ENCODE peak calls at places on chromosome 1, in nine cellular contexts. A, V, R, I, T, Y, X, W and C are unnamed samples.
A peak's percentile ranks its signal among the peaks of the same experiment; 100 is the strongest.

GRCh38 chr1:152013664-152014237 is 20.1 kb upstream of the S100A10 start:
- DNase-seq in A (no peak), V (no peak), R (no peak), I (peak; percentile 68), T (peak; percentile 49), Y (no peak), X (peak; percentile 32), W (peak; percentile 65), C (peak; percentile 58)

GRCh38 chr1:239896569-239896968 is 195.1 kb upstream of the FMN2 start:
- DNase-seq in A (no peak), V (no peak), R (no peak), I (no peak), T (no peak), Y (no peak), X (no peak), W (no peak), C (no peak)

GRCh38 chr1:173407846-173408245 is 69.3 kb upstream of the PRDX6 start:
- DNase-seq in A (no peak), V (no peak), R (no peak), I (no peak), T (peak; percentile 94), Y (no peak), X (no peak), W (no peak), C (no peak)

GRCh38 chr1:212982430-212983152 is 32.2 kb downstream of the VASH2 start:
- DNase-seq in A (peak; percentile 48), V (peak; percentile 15), R (peak; percentile 79), I (no peak), T (no peak), Y (no peak), X (no peak), W (no peak), C (peak; percentile 20)

GRCh38 chr1:239321877-239322276 is 64.5 kb upstream of the CHRM3 start:
- DNase-seq in A (no peak), V (no peak), R (no peak), I (no peak), T (no peak), Y (no peak), X (no peak), W (no peak), C (no peak)

GRCh38 chr1:32336963-32337675 is 1.1 kb upstream of the MARCKSL1 start:
- DNase-seq in A (peak; percentile 38), V (peak; percentile 65), R (peak; percentile 71), I (peak; percentile 68), T (no peak), Y (no peak), X (no peak), W (peak; percentile 84), C (no peak)

GRCh38 chr1:204350857-204351573 is 8.7 kb downstream of the PLEKHA6 start:
- DNase-seq in A (peak; percentile 64), V (peak; percentile 54), R (peak; percentile 81), I (peak; percentile 78), T (peak; percentile 33), Y (peak; percentile 59), X (peak; percentile 30), W (peak; percentile 60), C (peak; percentile 84)

GRCh38 chr1:231566468-231566867 is 38.0 kb downstream of the TSNAX start:
- DNase-seq in A (no peak), V (no peak), R (no peak), I (no peak), T (no peak), Y (no peak), X (no peak), W (no peak), C (no peak)

GRCh38 chr1:78649628-78650027 is at the start of gene IFI44:
- DNase-seq in A (peak; percentile 87), V (peak; percentile 83), R (peak; percentile 83), I (peak; percentile 92), T (no peak), Y (peak; percentile 46), X (peak; percentile 75), W (peak; percentile 86), C (peak; percentile 91)

GRCh38 chr1:53342735-53343470 is 15.0 kb upstream of the LRP8 start:
- DNase-seq in A (no peak), V (no peak), R (no peak), I (no peak), T (no peak), Y (no peak), X (no peak), W (no peak), C (no peak)

GRCh38 chr1:237205400-237206064 is 163.5 kb downstream of the RYR2 start:
- DNase-seq in A (peak; percentile 37), V (peak; percentile 41), R (peak; percentile 78), I (peak; percentile 79), T (no peak), Y (no peak), X (no peak), W (no peak), C (peak; percentile 36)

GRCh38 chr1:228163776-228164534 is 1.6 kb upstream of the IBA57 start:
- DNase-seq in A (no peak), V (no peak), R (peak; percentile 55), I (no peak), T (no peak), Y (no peak), X (no peak), W (peak; percentile 43), C (no peak)

GRCh38 chr1:228166170-228166936 is 749 bp downstream of the IBA57 start:
- DNase-seq in A (peak; percentile 75), V (peak; percentile 56), R (peak; percentile 86), I (peak; percentile 64), T (peak; percentile 64), Y (no peak), X (peak; percentile 79), W (peak; percentile 78), C (peak; percentile 78)

GRCh38 chr1:228165372-228166169 is at the start of gene IBA57:
- DNase-seq in A (peak; percentile 100), V (peak; percentile 99), R (peak; percentile 100), I (peak; percentile 99), T (peak; percentile 98), Y (peak; percentile 97), X (peak; percentile 96), W (peak; percentile 100), C (peak; percentile 99)

GRCh38 chr1:228163004-228163753 is 2.4 kb upstream of the IBA57 start:
- DNase-seq in A (peak; percentile 75), V (peak; percentile 61), R (peak; percentile 74), I (peak; percentile 60), T (peak; percentile 32), Y (no peak), X (no peak), W (peak; percentile 75), C (no peak)

DNA sequence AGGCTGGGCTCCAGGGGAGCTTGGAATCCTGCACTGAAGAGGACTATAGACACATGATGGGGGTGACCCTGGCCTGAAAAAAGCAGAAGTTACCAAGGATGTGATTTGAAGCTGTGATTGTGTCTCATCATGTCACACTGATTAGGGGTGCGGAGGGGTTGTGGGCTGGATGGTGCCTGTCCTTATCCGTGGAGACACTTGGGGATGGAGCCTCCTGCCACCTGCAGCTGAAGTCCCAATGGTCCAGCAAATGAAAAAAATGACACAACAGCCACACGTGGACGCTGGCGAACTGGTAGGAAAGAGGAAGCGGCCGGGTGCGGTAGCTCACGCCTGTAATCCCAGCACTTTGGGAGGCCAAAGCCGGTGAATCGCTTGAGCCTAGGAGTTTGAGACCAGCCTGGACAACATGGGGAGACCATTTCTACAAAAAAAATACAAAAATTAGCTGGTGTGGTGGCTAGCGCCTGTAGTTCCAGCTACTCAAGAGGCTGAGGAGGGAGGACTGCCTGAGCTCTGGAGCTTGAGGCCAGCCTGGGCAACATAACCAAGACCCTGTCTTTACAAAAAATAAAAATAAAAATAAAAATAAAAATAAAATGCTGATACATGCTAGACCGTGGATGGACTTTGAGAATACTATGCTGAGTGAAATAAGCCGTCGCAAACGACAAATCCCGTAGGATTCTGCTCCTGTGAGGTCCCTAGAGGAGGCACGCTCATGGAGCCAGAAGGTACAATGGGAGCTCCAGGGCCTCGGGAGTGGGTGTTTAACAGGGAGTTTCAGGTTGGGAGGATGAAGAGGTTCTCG is 838 bp upstream of the IBA57 start:
- DNase-seq in A (no peak), V (no peak), R (peak; percentile 56), I (no peak), T (no peak), Y (no peak), X (peak; percentile 78), W (peak; percentile 61), C (no peak)
- H3K4me3 ChIP-seq in A (peak overlapping the region; percentile 74), V (peak overlapping the region; percentile 43), R (peak overlapping the region; percentile 75), I (peak overlapping the region; percentile 42), T (peak overlapping the region; percentile 27), Y (peak overlapping the region; percentile 72), X (peak overlapping the region; percentile 98), W (peak overlapping the region; percentile 77), C (peak overlapping the region; percentile 94)

GRCh38 chr1:110872366-110872744 is 593 bp upstream of the CD53 start:
- DNase-seq in A (no peak), V (no peak), R (no peak), I (no peak), T (no peak), Y (no peak), X (no peak), W (no peak), C (no peak)

GRCh38 chr1:110874303-110875215 is 1.6 kb downstream of the CD53 start:
- DNase-seq in A (no peak), V (no peak), R (no peak), I (peak; percentile 8), T (no peak), Y (no peak), X (no peak), W (no peak), C (no peak)

GRCh38 chr1:110873856-110874255 is 908 bp downstream of the CD53 start:
- DNase-seq in A (no peak), V (no peak), R (no peak), I (no peak), T (no peak), Y (no peak), X (no peak), W (no peak), C (no peak)

GRCh38 chr1:110870721-110871388 is 2.1 kb upstream of the CD53 start:
- DNase-seq in A (no peak), V (no peak), R (no peak), I (no peak), T (peak; percentile 88), Y (no peak), X (no peak), W (no peak), C (no peak)

GRCh38 chr1:110872745-110873435 is at the start of gene CD53:
- DNase-seq in A (peak; percentile 18), V (peak; percentile 39), R (no peak), I (no peak), T (peak; percentile 5), Y (no peak), X (no peak), W (no peak), C (no peak)
- H3K4me3 ChIP-seq in A (peak within 1 kb of the TSS; percentile 28), V (peak within 1 kb of the TSS; percentile 8), R (peak within 1 kb of the TSS; percentile 49), I (no peak within 1 kb of the TSS), T (no peak within 1 kb of the TSS), Y (no peak within 1 kb of the TSS), X (no peak within 1 kb of the TSS), W (peak within 1 kb of the TSS; percentile 50), C (peak within 1 kb of the TSS; percentile 3)

DNA sequence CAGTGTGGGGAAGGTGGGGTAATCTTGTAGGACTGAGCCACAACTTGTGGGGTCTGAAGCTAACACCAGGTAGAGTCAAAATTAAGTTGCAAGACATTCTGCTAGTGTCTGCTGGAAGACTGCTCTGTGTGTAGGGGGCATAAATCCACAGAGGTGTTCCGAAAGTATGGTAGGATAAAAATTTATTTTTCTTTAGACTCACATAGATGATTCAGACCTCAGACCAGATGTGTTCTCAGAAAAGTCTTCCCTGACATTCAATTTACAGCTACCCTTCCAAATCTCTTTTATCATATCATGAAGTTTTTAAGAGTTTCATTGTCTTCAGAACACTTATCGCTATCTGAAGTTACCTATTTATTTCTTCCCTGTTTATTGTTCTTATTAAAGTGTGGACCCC is 21.3 kb downstream of the DUSP10 start:
- DNase-seq in A (no peak), V (no peak), R (no peak), I (no peak), T (no peak), Y (no peak), X (no peak), W (no peak), C (no peak)
- H3K4me3 ChIP-seq in A (no peak overlapping the region), V (no peak overlapping the region), R (no peak overlapping the region), I (no peak overlapping the region), T (no peak overlapping the region), Y (no peak overlapping the region), X (no peak overlapping the region), W (no peak overlapping the region), C (no peak overlapping the region)

GRCh38 chr1:201399018-201399351 is at the start of gene LAD1:
- DNase-seq in A (no peak), V (no peak), R (no peak), I (no peak), T (no peak), Y (no peak), X (no peak), W (no peak), C (no peak)
- H3K4me3 ChIP-seq in A (peak within 1 kb of the TSS; percentile 28), V (peak within 1 kb of the TSS; percentile 9), R (no peak within 1 kb of the TSS), I (no peak within 1 kb of the TSS), T (peak within 1 kb of the TSS; percentile 70), Y (no peak within 1 kb of the TSS), X (no peak within 1 kb of the TSS), W (peak within 1 kb of the TSS; percentile 50), C (peak within 1 kb of the TSS; percentile 34)